ENCODE peak calls at places on chromosomes 1 and 21, in nine cellular contexts. W is heart right ventricle; N is stimulated activated CD4-positive, alpha-beta T cell treated with anti-CD3 and anti-CD28 coated beads, TNF-alpha, amount 100 ng/mL, for 24 hours; S is T-helper 9 cell; P is activated naive CD4-positive, alpha-beta T cell; O is fibroblast of mammary gland; H is H7; E is AG04449; Y is ovary. R is an unnamed sample.

GRCh38 chr1:40651138-40651857 is 14.2 kb downstream of the RIMS3 start:
- DNase-seq in W (no peak), N (no peak), S (no peak), P (no peak), O (no peak), H (peak), E (no peak), Y (no peak), R (no peak)

GRCh38 chr1:151106891-151107290 is 36.3 kb downstream of the GABPB2 start:
- DNase-seq in W (no peak), N (no peak), S (no peak), P (no peak), O (peak), H (no peak), E (no peak), Y (no peak), R (no peak)

GRCh38 chr1:40462956-40463590 is 12.8 kb downstream of the ZFP69B start:
- DNase-seq in W (no peak), N (no peak), S (no peak), P (no peak), O (peak), H (no peak), E (no peak), Y (no peak), R (no peak)

GRCh38 chr1:39154553-39155361 is 49.7 kb upstream of the MACF1 start:
- DNase-seq in W (peak), N (no peak), S (no peak), P (no peak), O (peak), H (no peak), E (no peak), Y (no peak), R (no peak)

GRCh38 chr21:41888749-41889376 is 9.7 kb upstream of the PRDM15 start:
- DNase-seq in W (no peak), N (no peak), S (no peak), P (no peak), O (no peak), H (no peak), E (no peak), Y (no peak), R (no peak)

GRCh38 chr1:228376262-228376628 is 30.4 kb downstream of the TRIM11 start:
- DNase-seq in W (no peak), N (no peak), S (no peak), P (no peak), O (peak), H (peak), E (no peak), Y (no peak), R (no peak)

GRCh38 chr1:119766374-119766794 is 2.3 kb downstream of the HMGCS2 start:
- DNase-seq in W (no peak), N (no peak), S (no peak), P (no peak), O (no peak), H (no peak), E (no peak), Y (no peak), R (no peak)

GRCh38 chr1:67880056-67880601 is 46.9 kb upstream of the GNG12 start:
- DNase-seq in W (no peak), N (no peak), S (no peak), P (no peak), O (peak), H (no peak), E (no peak), Y (no peak), R (no peak)